ENCODE peak calls at places on chromosomes 11 and 22, in nine cellular contexts. One of them, this sample, is unnamed. For H3K27me3, the result is how much of the 10 kb centered on the place peaks cover.

GRCh38 chr11:119523801-119524200 is 100.8 kb upstream of the THY1 start:
- ATAC-seq in pancreas: no peak
- ATAC-seq in DND-41: no peak
- ATAC-seq in body of pancreas: no peak
- ATAC-seq in RWPE2: no peak
- ATAC-seq in K562: no peak
- ATAC-seq in Panc1: no peak
- ATAC-seq in heart right ventricle: no peak
- ATAC-seq in PC-3: no peak
- ATAC-seq in this sample: no peak

GRCh38 chr11:72522186-72522585 is 87.9 kb upstream of the CLPB start:
- ATAC-seq in pancreas: no peak
- ATAC-seq in DND-41: no peak
- ATAC-seq in body of pancreas: no peak
- ATAC-seq in RWPE2: no peak
- ATAC-seq in K562: no peak
- ATAC-seq in Panc1: no peak
- ATAC-seq in heart right ventricle: no peak
- ATAC-seq in PC-3: no peak
- ATAC-seq in this sample: no peak

GRCh38 chr11:124678416-124678815 is 4.7 kb downstream of the SPA17 start:
- ATAC-seq in pancreas: no peak
- ATAC-seq in DND-41: no peak
- ATAC-seq in body of pancreas: no peak
- ATAC-seq in RWPE2: no peak
- ATAC-seq in K562: no peak
- ATAC-seq in Panc1: no peak
- ATAC-seq in heart right ventricle: no peak
- ATAC-seq in PC-3: no peak
- ATAC-seq in this sample: no peak

GRCh38 chr11:27497284-27497866 is 9.2 kb downstream of the LIN7C start:
- ATAC-seq in pancreas: peak
- ATAC-seq in DND-41: peak
- ATAC-seq in body of pancreas: no peak
- ATAC-seq in RWPE2: no peak
- ATAC-seq in K562: peak
- ATAC-seq in Panc1: no peak
- ATAC-seq in heart right ventricle: no peak
- ATAC-seq in PC-3: no peak
- ATAC-seq in this sample: no peak

GRCh38 chr11:74282863-74283484 is 28.5 kb downstream of the P4HA3 start:
- ATAC-seq in pancreas: no peak
- ATAC-seq in DND-41: peak
- ATAC-seq in body of pancreas: no peak
- ATAC-seq in RWPE2: no peak
- ATAC-seq in K562: no peak
- ATAC-seq in Panc1: no peak
- ATAC-seq in heart right ventricle: no peak
- ATAC-seq in PC-3: no peak
- ATAC-seq in this sample: no peak

GRCh38 chr22:19959043-19959586 is 17.5 kb upstream of the TXNRD2 start:
- ATAC-seq in pancreas: peak
- ATAC-seq in DND-41: no peak
- ATAC-seq in body of pancreas: peak
- ATAC-seq in RWPE2: no peak
- ATAC-seq in K562: peak
- ATAC-seq in Panc1: peak
- ATAC-seq in heart right ventricle: peak
- ATAC-seq in PC-3: no peak
- ATAC-seq in this sample: peak

GRCh38 chr11:117072517-117073218 is 25.6 kb downstream of the SIK3 start:
- ATAC-seq in pancreas: peak
- ATAC-seq in DND-41: peak
- ATAC-seq in body of pancreas: peak
- ATAC-seq in RWPE2: peak
- ATAC-seq in K562: peak
- ATAC-seq in Panc1: peak
- ATAC-seq in heart right ventricle: peak
- ATAC-seq in PC-3: peak
- ATAC-seq in this sample: peak

GRCh38 chr11:117724104-117724503 is 72.9 kb downstream of the DSCAML1 start:
- ATAC-seq in pancreas: no peak
- ATAC-seq in DND-41: no peak
- ATAC-seq in body of pancreas: no peak
- ATAC-seq in RWPE2: no peak
- ATAC-seq in K562: no peak
- ATAC-seq in Panc1: no peak
- ATAC-seq in heart right ventricle: no peak
- ATAC-seq in PC-3: no peak
- ATAC-seq in this sample: no peak

GRCh38 chr22:20965104-20965887 is 1.8 kb upstream of the AIFM3 start:
- ATAC-seq in pancreas: peak
- ATAC-seq in DND-41: no peak
- ATAC-seq in body of pancreas: peak
- ATAC-seq in RWPE2: no peak
- ATAC-seq in K562: no peak
- ATAC-seq in Panc1: no peak
- ATAC-seq in heart right ventricle: no peak
- ATAC-seq in PC-3: no peak
- ATAC-seq in this sample: peak

GRCh38 chr11:108713076-108713790 is 48.4 kb downstream of the DDX10 start:
- ATAC-seq in pancreas: no peak
- ATAC-seq in DND-41: no peak
- ATAC-seq in body of pancreas: no peak
- ATAC-seq in RWPE2: no peak
- ATAC-seq in K562: no peak
- ATAC-seq in Panc1: no peak
- ATAC-seq in heart right ventricle: no peak
- ATAC-seq in PC-3: peak
- ATAC-seq in this sample: no peak

GRCh38 chr11:61974766-61975631 is 7.6 kb upstream of the FTH1 start:
- ATAC-seq in pancreas: peak
- ATAC-seq in DND-41: no peak
- ATAC-seq in body of pancreas: peak
- ATAC-seq in RWPE2: no peak
- ATAC-seq in K562: no peak
- ATAC-seq in Panc1: no peak
- ATAC-seq in heart right ventricle: no peak
- ATAC-seq in PC-3: peak
- ATAC-seq in this sample: no peak

GRCh38 chr11:73281796-73282660 is 9.9 kb downstream of the P2RY6 start:
- ATAC-seq in pancreas: no peak
- ATAC-seq in DND-41: peak
- ATAC-seq in body of pancreas: no peak
- ATAC-seq in RWPE2: no peak
- ATAC-seq in K562: no peak
- ATAC-seq in Panc1: no peak
- ATAC-seq in heart right ventricle: no peak
- ATAC-seq in PC-3: no peak
- ATAC-seq in this sample: no peak

GRCh38 chr11:8941341-8942103 is 1.3 kb downstream of the ASCL3 start:
- ATAC-seq in pancreas: no peak
- ATAC-seq in DND-41: no peak
- ATAC-seq in body of pancreas: no peak
- ATAC-seq in RWPE2: no peak
- ATAC-seq in K562: peak
- ATAC-seq in Panc1: no peak
- ATAC-seq in heart right ventricle: peak
- ATAC-seq in PC-3: no peak
- ATAC-seq in this sample: no peak

GRCh38 chr11:95081010-95081409 is 8.6 kb upstream of the ENDOD1 start:
- ATAC-seq in pancreas: no peak
- ATAC-seq in DND-41: no peak
- ATAC-seq in body of pancreas: no peak
- ATAC-seq in RWPE2: no peak
- ATAC-seq in K562: no peak
- ATAC-seq in Panc1: no peak
- ATAC-seq in heart right ventricle: no peak
- ATAC-seq in PC-3: no peak
- ATAC-seq in this sample: no peak

GRCh38 chr11:131146817-131147490 is 223.5 kb upstream of the NTM start:
- ATAC-seq in pancreas: no peak
- ATAC-seq in DND-41: no peak
- ATAC-seq in body of pancreas: no peak
- ATAC-seq in RWPE2: no peak
- ATAC-seq in K562: no peak
- ATAC-seq in Panc1: no peak
- ATAC-seq in heart right ventricle: no peak
- ATAC-seq in PC-3: no peak
- ATAC-seq in this sample: no peak

GRCh38 chr11:128503231-128503991 is 83.9 kb downstream of the ETS1 start:
- ATAC-seq in pancreas: no peak
- ATAC-seq in DND-41: no peak
- ATAC-seq in body of pancreas: no peak
- ATAC-seq in RWPE2: peak
- ATAC-seq in K562: no peak
- ATAC-seq in Panc1: peak
- ATAC-seq in heart right ventricle: no peak
- ATAC-seq in PC-3: no peak
- ATAC-seq in this sample: no peak

DNA sequence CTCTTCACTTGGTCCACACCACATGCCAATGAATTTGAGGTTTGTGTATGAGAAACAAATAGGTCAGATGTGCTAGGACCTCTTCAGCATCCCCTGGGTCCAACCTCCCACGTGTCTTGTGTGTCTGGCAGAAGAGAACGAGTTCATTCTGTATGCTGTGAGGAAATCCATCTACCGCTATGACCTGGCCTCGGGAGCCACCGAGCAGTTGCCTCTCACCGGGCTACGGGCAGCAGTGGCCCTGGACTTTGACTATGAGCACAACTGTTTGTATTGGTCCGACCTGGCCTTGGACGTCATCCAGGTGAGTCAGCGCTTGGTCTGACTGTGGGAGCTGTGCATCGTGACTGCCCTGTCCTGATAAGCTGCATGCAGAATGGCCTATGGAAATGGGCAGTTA is 101.0 kb upstream of the SORL1-AS1 start:
- ATAC-seq in pancreas: peak
- ATAC-seq in DND-41: no peak
- ATAC-seq in body of pancreas: peak
- ATAC-seq in RWPE2: peak
- ATAC-seq in K562: no peak
- ATAC-seq in Panc1: peak
- ATAC-seq in heart right ventricle: no peak
- ATAC-seq in PC-3: peak
- ATAC-seq in this sample: no peak
- TF ChIP-seq CTCF in pancreas: no peak
- TF ChIP-seq CTCF in DND-41: no peak
- TF ChIP-seq CTCF in body of pancreas: no peak
- TF ChIP-seq CTCF in RWPE2: no peak
- TF ChIP-seq CTCF in K562: no peak
- TF ChIP-seq CTCF in Panc1: no peak
- TF ChIP-seq CTCF in heart right ventricle: no peak
- TF ChIP-seq CTCF in PC-3: no peak
- TF ChIP-seq CTCF in this sample: no peak

GRCh38 chr11:3077846-3078440 is 20.7 kb upstream of the CARS1 start:
- ATAC-seq in pancreas: no peak
- ATAC-seq in DND-41: no peak
- ATAC-seq in body of pancreas: no peak
- ATAC-seq in RWPE2: no peak
- ATAC-seq in K562: no peak
- ATAC-seq in Panc1: no peak
- ATAC-seq in heart right ventricle: no peak
- ATAC-seq in PC-3: no peak
- ATAC-seq in this sample: no peak

GRCh38 chr11:3083321-3083720 is 26.1 kb upstream of the CARS1 start:
- ATAC-seq in pancreas: no peak
- ATAC-seq in DND-41: no peak
- ATAC-seq in body of pancreas: no peak
- ATAC-seq in RWPE2: no peak
- ATAC-seq in K562: no peak
- ATAC-seq in Panc1: no peak
- ATAC-seq in heart right ventricle: no peak
- ATAC-seq in PC-3: no peak
- ATAC-seq in this sample: no peak

GRCh38 chr11:3081386-3081751 is 24.1 kb upstream of the CARS1 start:
- ATAC-seq in pancreas: no peak
- ATAC-seq in DND-41: no peak
- ATAC-seq in body of pancreas: no peak
- ATAC-seq in RWPE2: no peak
- ATAC-seq in K562: no peak
- ATAC-seq in Panc1: no peak
- ATAC-seq in heart right ventricle: no peak
- ATAC-seq in PC-3: no peak
- ATAC-seq in this sample: no peak

GRCh38 chr11:3080104-3080503 is 22.9 kb upstream of the CARS1 start:
- ATAC-seq in pancreas: no peak
- ATAC-seq in DND-41: no peak
- ATAC-seq in body of pancreas: no peak
- ATAC-seq in RWPE2: no peak
- ATAC-seq in K562: no peak
- ATAC-seq in Panc1: no peak
- ATAC-seq in heart right ventricle: no peak
- ATAC-seq in PC-3: no peak
- ATAC-seq in this sample: no peak

GRCh38 chr11:3080733-3081385 is 23.6 kb upstream of the CARS1 start:
- ATAC-seq in pancreas: no peak
- ATAC-seq in DND-41: no peak
- ATAC-seq in body of pancreas: no peak
- ATAC-seq in RWPE2: no peak
- ATAC-seq in K562: no peak
- ATAC-seq in Panc1: no peak
- ATAC-seq in heart right ventricle: no peak
- ATAC-seq in PC-3: no peak
- ATAC-seq in this sample: no peak
- H3K27me3 ChIP-seq in pancreas: under half
- H3K27me3 ChIP-seq in DND-41: under half
- H3K27me3 ChIP-seq in body of pancreas: under half
- H3K27me3 ChIP-seq in RWPE2: under half
- H3K27me3 ChIP-seq in K562: under half
- H3K27me3 ChIP-seq in Panc1: under half
- H3K27me3 ChIP-seq in heart right ventricle: under half
- H3K27me3 ChIP-seq in PC-3: under half
- H3K27me3 ChIP-seq in this sample: under half

DNA sequence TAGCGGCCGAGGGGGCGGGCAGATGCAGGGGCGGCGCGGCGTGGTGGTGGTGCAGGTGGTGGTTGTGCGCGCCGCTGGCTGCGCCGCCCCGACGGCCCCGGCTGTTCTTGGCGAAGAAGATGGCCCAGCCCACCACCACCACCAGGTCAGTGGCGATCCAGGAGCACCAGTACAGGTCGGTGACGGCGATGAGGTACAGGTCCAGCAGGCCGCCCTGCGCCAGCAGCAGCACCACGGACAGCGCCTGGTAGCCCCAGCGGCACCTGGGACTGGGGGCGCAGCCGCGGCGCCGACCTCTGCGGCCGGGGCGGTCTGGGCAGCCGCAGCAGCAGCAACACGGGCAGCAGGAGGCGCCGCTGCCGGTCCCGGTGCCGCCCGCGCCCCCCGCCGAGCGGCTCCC is 879 bp downstream of the TMEM121B start:
- ATAC-seq in pancreas: peak
- ATAC-seq in DND-41: peak
- ATAC-seq in body of pancreas: peak
- ATAC-seq in RWPE2: peak
- ATAC-seq in K562: peak
- ATAC-seq in Panc1: peak
- ATAC-seq in heart right ventricle: peak
- ATAC-seq in PC-3: no peak
- ATAC-seq in this sample: peak
- TF ChIP-seq CTCF in pancreas: no peak
- TF ChIP-seq CTCF in DND-41: no peak
- TF ChIP-seq CTCF in body of pancreas: no peak
- TF ChIP-seq CTCF in RWPE2: no peak
- TF ChIP-seq CTCF in K562: no peak
- TF ChIP-seq CTCF in Panc1: no peak
- TF ChIP-seq CTCF in heart right ventricle: no peak
- TF ChIP-seq CTCF in PC-3: no peak
- TF ChIP-seq CTCF in this sample: no peak

GRCh38 chr22:39239561-39240423 is 5.0 kb downstream of the PDGFB start:
- ATAC-seq in pancreas: peak
- ATAC-seq in DND-41: no peak
- ATAC-seq in body of pancreas: peak
- ATAC-seq in RWPE2: peak
- ATAC-seq in K562: no peak
- ATAC-seq in Panc1: no peak
- ATAC-seq in heart right ventricle: no peak
- ATAC-seq in PC-3: peak
- ATAC-seq in this sample: no peak
- H3K27me3 ChIP-seq in pancreas: under half
- H3K27me3 ChIP-seq in DND-41: under half
- H3K27me3 ChIP-seq in body of pancreas: under half
- H3K27me3 ChIP-seq in RWPE2: under half
- H3K27me3 ChIP-seq in K562: under half
- H3K27me3 ChIP-seq in Panc1: under half
- H3K27me3 ChIP-seq in heart right ventricle: under half
- H3K27me3 ChIP-seq in PC-3: under half
- H3K27me3 ChIP-seq in this sample: half or more